ENCODE peak calls at places on chromosomes 16 and 17, in ten cellular contexts. G is neuronal stem cell, Q is IMR-90, J is kidney epithelial cell, K is brain microvascular endothelial cell, L is cardiac muscle cell, B is adrenal gland, X is PC-9, R is uterus, Z is GM23248. Y is an unnamed sample. For H3K36me3, the result is how much of the 10 kb centered on the place peaks cover.

GRCh38 chr16:1119766-1120611 is 23.9 kb upstream of the C1QTNF8 start:
- DNase-seq in G (no peak), Q (no peak), J (no peak), K (no peak), L (no peak), B (no peak), X (no peak), R (no peak), Z (no peak), Y (no peak)

GRCh38 chr16:79810449-79811189 is 210.1 kb upstream of the MAF start:
- DNase-seq in G (no peak), Q (no peak), J (no peak), K (no peak), L (no peak), B (no peak), X (no peak), R (no peak), Z (no peak), Y (no peak)

GRCh38 chr16:48353565-48354163 is 31.5 kb downstream of the SIAH1 start:
- DNase-seq in G (peak), Q (peak), J (peak), K (peak), L (peak), B (peak), X (peak), R (peak), Z (peak), Y (peak)

GRCh38 chr17:80640379-80641071 is 95.9 kb downstream of the RPTOR start:
- DNase-seq in G (no peak), Q (no peak), J (no peak), K (no peak), L (no peak), B (no peak), X (no peak), R (no peak), Z (no peak), Y (no peak)

GRCh38 chr17:37570527-37571093 is 38.6 kb downstream of the SYNRG start:
- DNase-seq in G (peak), Q (peak), J (peak), K (peak), L (peak), B (peak), X (peak), R (no peak), Z (peak), Y (peak)

GRCh38 chr16:67243481-67243880 is 3.8 kb downstream of the FHOD1 start:
- DNase-seq in G (no peak), Q (no peak), J (no peak), K (no peak), L (no peak), B (peak), X (no peak), R (no peak), Z (no peak), Y (no peak)

GRCh38 chr17:66593116-66593515 is 241.8 kb upstream of the CACNG5 start:
- DNase-seq in G (no peak), Q (no peak), J (no peak), K (no peak), L (no peak), B (no peak), X (no peak), R (no peak), Z (no peak), Y (no peak)

GRCh38 chr16:12972246-12972645 is 70.8 kb downstream of the SHISA9 start:
- DNase-seq in G (no peak), Q (no peak), J (no peak), K (no peak), L (no peak), B (no peak), X (no peak), R (no peak), Z (no peak), Y (no peak)

GRCh38 chr17:75854881-75855309 is 240 bp downstream of the WBP2 start:
- DNase-seq in G (no peak), Q (no peak), J (no peak), K (no peak), L (no peak), B (no peak), X (no peak), R (no peak), Z (no peak), Y (peak)

GRCh38 chr16:70738083-70738977 is 52.5 kb upstream of the MTSS2 start:
- DNase-seq in G (no peak), Q (peak), J (no peak), K (peak), L (peak), B (peak), X (no peak), R (peak), Z (peak), Y (peak)

GRCh38 chr16:29940656-29941055 is 14.6 kb upstream of the KCTD13 start:
- DNase-seq in G (no peak), Q (no peak), J (no peak), K (no peak), L (peak), B (no peak), X (no peak), R (no peak), Z (no peak), Y (no peak)

GRCh38 chr16:75086281-75086680 is 30.3 kb downstream of the LDHD start:
- DNase-seq in G (no peak), Q (no peak), J (no peak), K (no peak), L (peak), B (peak), X (no peak), R (no peak), Z (peak), Y (no peak)

GRCh38 chr16:30753596-30753995 is 5.4 kb downstream of the PHKG2 start:
- DNase-seq in G (no peak), Q (no peak), J (no peak), K (no peak), L (no peak), B (no peak), X (no peak), R (no peak), Z (no peak), Y (no peak)

GRCh38 chr17:8563981-8564602 is 66.4 kb downstream of the MYH10 start:
- DNase-seq in G (no peak), Q (peak), J (no peak), K (no peak), L (no peak), B (no peak), X (no peak), R (no peak), Z (peak), Y (no peak)

GRCh38 chr17:1931759-1932579 is 93.2 kb downstream of the RTN4RL1 start:
- DNase-seq in G (peak), Q (peak), J (peak), K (no peak), L (peak), B (no peak), X (no peak), R (no peak), Z (peak), Y (peak)

GRCh38 chr17:65987988-65988387 is 203.9 kb downstream of the CEP112 start:
- DNase-seq in G (no peak), Q (peak), J (no peak), K (peak), L (peak), B (no peak), X (peak), R (no peak), Z (peak), Y (peak)

GRCh38 chr17:63629627-63630026 is 7.4 kb downstream of the MAP3K3 start:
- DNase-seq in G (no peak), Q (no peak), J (no peak), K (no peak), L (peak), B (no peak), X (peak), R (no peak), Z (no peak), Y (no peak)

GRCh38 chr17:38512473-38513058 is 84.3 kb downstream of the ARHGAP23 start:
- DNase-seq in G (no peak), Q (no peak), J (no peak), K (no peak), L (no peak), B (no peak), X (no peak), R (no peak), Z (no peak), Y (peak)

GRCh38 chr17:57401556-57402488 is 145.5 kb downstream of the MSI2 start:
- DNase-seq in G (no peak), Q (no peak), J (no peak), K (no peak), L (no peak), B (no peak), X (no peak), R (no peak), Z (no peak), Y (peak)

GRCh38 chr16:81624718-81625543 is 154.2 kb upstream of the PLCG2 start:
- DNase-seq in G (no peak), Q (no peak), J (no peak), K (no peak), L (no peak), B (no peak), X (peak), R (no peak), Z (peak), Y (no peak)

GRCh38 chr16:48231675-48232214 is 12.4 kb upstream of the LONP2 start:
- DNase-seq in G (peak), Q (peak), J (no peak), K (peak), L (peak), B (peak), X (no peak), R (no peak), Z (peak), Y (peak)

GRCh38 chr17:38600906-38601305 is 4.8 kb downstream of the SRCIN1 start:
- DNase-seq in G (no peak), Q (no peak), J (no peak), K (no peak), L (no peak), B (no peak), X (no peak), R (no peak), Z (no peak), Y (peak)

GRCh38 chr16:76768948-76769347 is 422.0 kb upstream of the MON1B start:
- DNase-seq in G (no peak), Q (no peak), J (no peak), K (no peak), L (no peak), B (no peak), X (no peak), R (no peak), Z (no peak), Y (no peak)

GRCh38 chr17:78409191-78409621 is 30.8 kb downstream of the PGS1 start:
- DNase-seq in G (no peak), Q (no peak), J (no peak), K (no peak), L (no peak), B (no peak), X (no peak), R (no peak), Z (no peak), Y (no peak)

GRCh38 chr16:23514381-23515152 is 4.3 kb upstream of the GGA2 start:
- DNase-seq in G (no peak), Q (no peak), J (no peak), K (no peak), L (no peak), B (no peak), X (no peak), R (no peak), Z (no peak), Y (no peak)

GRCh38 chr17:35299108-35299507 is 56.2 kb downstream of the SLFN5 start:
- DNase-seq in G (no peak), Q (no peak), J (peak), K (no peak), L (no peak), B (no peak), X (peak), R (no peak), Z (no peak), Y (no peak)

GRCh38 chr17:1197379-1197778 is 17.6 kb upstream of the ABR start:
- DNase-seq in G (no peak), Q (peak), J (no peak), K (no peak), L (peak), B (peak), X (no peak), R (no peak), Z (peak), Y (no peak)

GRCh38 chr17:50642071-50642721 is 7.5 kb downstream of the ABCC3 start:
- DNase-seq in G (no peak), Q (no peak), J (no peak), K (no peak), L (no peak), B (no peak), X (no peak), R (no peak), Z (no peak), Y (no peak)

GRCh38 chr17:38418693-38419507 is 9.4 kb upstream of the ARHGAP23 start:
- DNase-seq in G (no peak), Q (no peak), J (no peak), K (no peak), L (no peak), B (no peak), X (no peak), R (no peak), Z (peak), Y (peak)

DNA sequence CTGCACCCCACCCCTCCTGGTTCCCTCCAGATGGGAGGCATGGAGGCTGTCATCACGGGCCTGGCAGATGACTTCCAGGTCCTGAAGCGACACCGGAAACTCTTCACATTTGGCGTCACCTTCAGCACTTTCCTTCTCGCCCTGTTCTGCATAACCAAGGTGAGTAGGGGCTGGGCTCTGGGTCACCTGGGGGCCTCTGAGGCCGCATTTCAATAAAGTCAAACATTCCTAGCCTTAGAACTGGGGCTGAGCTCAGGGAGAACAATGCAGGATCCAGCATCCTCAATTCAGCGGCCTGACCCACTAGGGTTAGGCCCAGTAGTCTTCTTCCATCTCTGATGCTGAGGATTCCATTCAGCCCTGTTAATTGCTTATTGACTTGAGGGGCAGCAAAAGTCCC is 42.1 kb downstream of the SLC6A2 start:
- DNase-seq in G (no peak), Q (no peak), J (no peak), K (no peak), L (no peak), B (no peak), X (no peak), R (no peak), Z (no peak), Y (peak)
- H3K36me3 ChIP-seq in G (under half), Q (under half), J (under half), K (under half), L (under half), B (under half), X (under half), R (under half), Z (under half), Y (under half)

DNA sequence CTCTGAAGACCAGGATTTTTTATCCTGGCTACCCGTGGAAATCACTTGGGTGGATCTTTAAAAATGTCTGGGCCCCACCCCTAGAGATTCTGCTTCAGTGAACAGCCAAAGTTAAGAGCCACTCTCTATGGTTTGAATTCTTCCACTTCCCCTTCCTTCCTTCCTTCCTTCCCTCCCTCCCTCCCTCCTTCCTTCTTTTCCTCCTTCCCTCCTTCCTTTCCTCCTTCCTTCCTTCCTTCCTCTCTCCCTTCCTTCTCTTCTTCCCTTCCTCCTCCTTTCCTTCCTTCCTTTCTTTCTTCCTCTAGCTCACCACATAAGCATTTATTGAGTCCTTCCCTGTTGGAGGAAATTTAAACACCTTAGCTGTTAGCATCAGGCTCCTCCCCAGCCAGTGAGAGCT is 203.6 kb downstream of the KATNIP start:
- DNase-seq in G (no peak), Q (no peak), J (no peak), K (no peak), L (no peak), B (no peak), X (no peak), R (no peak), Z (no peak), Y (no peak)
- H3K4me3 ChIP-seq in G (no peak), Q (no peak), J (no peak), K (no peak), L (no peak), B (no peak), X (no peak), R (no peak), Z (no peak), Y (no peak)

GRCh38 chr16:56947604-56947995 is 14.2 kb upstream of the CETP start:
- DNase-seq in G (no peak), Q (no peak), J (no peak), K (no peak), L (no peak), B (no peak), X (no peak), R (no peak), Z (no peak), Y (no peak)
- H3K36me3 ChIP-seq in G (under half), Q (under half), J (under half), K (under half), L (under half), B (under half), X (under half), R (under half), Z (under half), Y (under half)

GRCh38 chr16:89290887-89291286 is 73.4 kb downstream of the ZNF778 start:
- DNase-seq in G (no peak), Q (no peak), J (no peak), K (no peak), L (no peak), B (no peak), X (no peak), R (no peak), Z (no peak), Y (peak)

GRCh38 chr16:89290472-89290871 is 73.0 kb downstream of the ZNF778 start:
- DNase-seq in G (no peak), Q (no peak), J (no peak), K (no peak), L (no peak), B (no peak), X (no peak), R (no peak), Z (no peak), Y (peak)

GRCh38 chr16:89292443-89293078 is 75.1 kb downstream of the ZNF778 start:
- DNase-seq in G (no peak), Q (no peak), J (no peak), K (no peak), L (no peak), B (no peak), X (no peak), R (no peak), Z (no peak), Y (no peak)

GRCh38 chr16:89291776-89292175 is 74.3 kb downstream of the ZNF778 start:
- DNase-seq in G (no peak), Q (no peak), J (no peak), K (no peak), L (no peak), B (no peak), X (no peak), R (no peak), Z (no peak), Y (no peak)

DNA sequence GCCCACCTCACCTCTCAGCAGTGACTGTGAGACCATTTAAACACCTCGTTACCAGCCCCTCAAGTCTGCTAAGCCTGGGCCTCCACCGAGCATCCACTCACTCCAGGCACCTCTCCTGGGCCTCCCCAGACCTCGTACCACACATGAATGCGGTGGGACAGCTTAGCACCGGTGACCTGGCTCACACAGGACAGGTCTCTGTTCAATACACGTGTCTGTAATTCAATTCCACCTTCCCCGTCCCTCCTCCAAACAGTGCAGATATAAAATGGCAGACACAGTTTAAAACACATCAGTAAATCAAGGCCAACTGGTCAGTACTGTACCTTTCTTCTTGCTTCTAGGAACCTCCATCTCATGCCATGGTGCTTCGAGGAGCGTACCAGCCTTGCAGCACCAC is 73.9 kb downstream of the ZNF778 start:
- DNase-seq in G (no peak), Q (no peak), J (no peak), K (no peak), L (no peak), B (no peak), X (no peak), R (no peak), Z (no peak), Y (no peak)
- H3K4me3 ChIP-seq in G (no peak), Q (no peak), J (no peak), K (no peak), L (no peak), B (no peak), X (no peak), R (no peak), Z (no peak), Y (no peak)

GRCh38 chr17:82623707-82624106 is 24.5 kb downstream of the WDR45B start:
- DNase-seq in G (no peak), Q (no peak), J (no peak), K (no peak), L (no peak), B (no peak), X (no peak), R (no peak), Z (no peak), Y (no peak)

GRCh38 chr17:82630212-82630611 is 18.0 kb downstream of the WDR45B start:
- DNase-seq in G (no peak), Q (no peak), J (no peak), K (no peak), L (no peak), B (no peak), X (no peak), R (no peak), Z (no peak), Y (no peak)

GRCh38 chr17:82629748-82630147 is 18.5 kb downstream of the WDR45B start:
- DNase-seq in G (no peak), Q (no peak), J (no peak), K (no peak), L (no peak), B (no peak), X (no peak), R (no peak), Z (no peak), Y (no peak)

GRCh38 chr17:82627827-82628226 is 20.4 kb downstream of the WDR45B start:
- DNase-seq in G (no peak), Q (no peak), J (no peak), K (no peak), L (no peak), B (peak), X (no peak), R (no peak), Z (no peak), Y (no peak)

GRCh38 chr17:82627405-82627804 is 20.8 kb downstream of the WDR45B start:
- DNase-seq in G (no peak), Q (no peak), J (no peak), K (no peak), L (no peak), B (peak), X (no peak), R (no peak), Z (no peak), Y (no peak)
- H3K36me3 ChIP-seq in G (under half), Q (half or more), J (under half), K (half or more), L (under half), B (under half), X (under half), R (under half), Z (under half), Y (under half)

DNA sequence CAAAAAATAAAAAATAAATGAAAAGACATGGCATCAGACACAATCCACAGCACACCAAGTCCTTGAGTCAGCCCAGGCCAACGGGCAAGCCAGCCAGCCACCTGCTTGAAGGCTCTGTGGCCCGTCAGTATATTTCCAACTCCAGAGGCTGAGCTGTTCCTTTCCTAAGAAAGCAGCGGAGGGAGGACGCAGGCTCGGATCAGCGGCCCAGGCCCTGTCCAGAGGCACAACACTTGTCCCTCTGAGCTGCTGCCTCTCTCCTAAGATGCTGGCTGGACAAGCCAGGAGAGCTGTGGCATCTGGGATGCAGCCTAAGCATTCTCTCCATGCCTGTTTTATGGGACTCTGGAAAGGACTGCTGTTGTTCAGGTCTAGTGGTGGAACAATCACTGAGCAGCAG is 14.8 kb upstream of the NLRC3 start:
- DNase-seq in G (no peak), Q (no peak), J (no peak), K (no peak), L (no peak), B (no peak), X (no peak), R (no peak), Z (no peak), Y (no peak)
- H3K4me3 ChIP-seq in G (no peak), Q (no peak), J (no peak), K (no peak), L (no peak), B (no peak), X (no peak), R (no peak), Z (no peak), Y (no peak)